ENCODE peak calls at places on chromosomes 12 and 14, in seven cellular contexts. F, T, H, M, X, B and I are unnamed samples.

GRCh38 chr14:80291099-80291498 is 79.8 kb upstream of the DIO2 start:
- DNase-seq in F (no peak), T (no peak), H (no peak), M (no peak), X (no peak), B (no peak), I (no peak)

GRCh38 chr14:22715890-22716289 is 50.6 kb upstream of the OXA1L start:
- DNase-seq in F (no peak), T (no peak), H (no peak), M (no peak), X (no peak), B (no peak), I (no peak)

GRCh38 chr14:76151398-76152332 is at the start of gene GPATCH2L:
- DNase-seq in F (peak), T (peak), H (peak), M (peak), X (peak), B (peak), I (peak)

GRCh38 chr14:24171422-24172260 is at the start of gene REC8:
- DNase-seq in F (peak), T (no peak), H (peak), M (peak), X (peak), B (no peak), I (peak)

GRCh38 chr14:63220526-63220925 is 16.3 kb downstream of the RHOJ start:
- DNase-seq in F (no peak), T (no peak), H (no peak), M (no peak), X (no peak), B (no peak), I (no peak)

GRCh38 chr14:101630056-101630960 is 69.0 kb downstream of the DIO3 start:
- DNase-seq in F (no peak), T (no peak), H (no peak), M (no peak), X (no peak), B (no peak), I (no peak)

GRCh38 chr12:130764073-130764472 is 48.0 kb upstream of the RIMBP2 start:
- DNase-seq in F (no peak), T (no peak), H (no peak), M (no peak), X (no peak), B (no peak), I (no peak)

GRCh38 chr14:24311837-24312615 is 724 bp downstream of the LTB4R start:
- DNase-seq in F (no peak), T (no peak), H (no peak), M (no peak), X (no peak), B (no peak), I (no peak)